ENCODE peak calls at places on chromosomes 6 and 20, in five cellular contexts. F is NCI-H524; P is activated CD4-positive, CD25-positive, alpha-beta regulatory T cell; C is suprapubic skin; H is AG08395. S is an unnamed sample.

GRCh38 chr6:4929319-4929718 is 74.5 kb downstream of the RPP40 start:
- DNase-seq in P (no peak), H (no peak), C (no peak), F (no peak), S (no peak)

GRCh38 chr6:34583461-34583860 is 27.3 kb upstream of the SPDEF start:
- DNase-seq in F (no peak), H (no peak), P (no peak), C (no peak), S (no peak)

GRCh38 chr6:35185302-35185681 is 28.5 kb upstream of the SCUBE3 start:
- DNase-seq in F (no peak), P (no peak), C (no peak), H (peak; percentile 48), S (no peak)

GRCh38 chr20:4546786-4547185 is 174.9 kb upstream of the PRND start:
- DNase-seq in C (no peak), F (no peak), P (no peak), H (peak; percentile 83), S (peak; percentile 62)

GRCh38 chr20:10469599-10469998 is 34.5 kb downstream of the SLX4IP start:
- DNase-seq in H (peak; percentile 67), P (no peak), F (peak; percentile 68), C (no peak), S (peak; percentile 81)

GRCh38 chr20:22904411-22904810 is 130.7 kb upstream of the SSTR4 start:
- DNase-seq in H (peak; percentile 25), C (no peak), P (no peak), F (no peak), S (no peak)

GRCh38 chr20:35972445-35972844 is 4.1 kb downstream of the CNBD2 start:
- DNase-seq in H (no peak), F (peak; percentile 98), C (no peak), P (no peak), S (peak; percentile 59)

GRCh38 chr6:16168121-16168520 is 39.2 kb downstream of the MYLIP start:
- DNase-seq in C (no peak), F (no peak), H (no peak), P (no peak), S (no peak)

GRCh38 chr6:168180548-168181011 is 101.6 kb upstream of the FRMD1 start:
- DNase-seq in P (no peak), H (no peak), C (peak; percentile 48), F (no peak), S (no peak)

GRCh38 chr6:8237668-8238067 is 135.3 kb upstream of the EEF1E1 start:
- DNase-seq in F (no peak), H (no peak), P (no peak), C (no peak), S (no peak)

GRCh38 chr20:18005170-18005989 is 36.6 kb downstream of the MGME1 start:
- DNase-seq in P (no peak), H (no peak), C (no peak), F (no peak), S (no peak)

GRCh38 chr20:54984104-54984448 is 508.7 kb downstream of the DOK5 start:
- DNase-seq in P (no peak), F (no peak), H (no peak), C (no peak), S (no peak)

GRCh38 chr20:48571945-48572589 is 255.7 kb downstream of the PREX1 start:
- DNase-seq in F (no peak), P (no peak), C (no peak), H (no peak), S (no peak)

GRCh38 chr6:145015739-145016558 is 719.4 kb downstream of the EPM2A start:
- DNase-seq in F (no peak), H (peak; percentile 91), C (no peak), P (no peak), S (peak; percentile 58)

GRCh38 chr6:130423044-130423443 is 57.2 kb downstream of the TMEM200A start:
- DNase-seq in C (no peak), P (no peak), H (no peak), F (no peak), S (no peak)

GRCh38 chr20:40720826-40721225 is 31.8 kb upstream of the MAFB start:
- DNase-seq in F (no peak), P (no peak), H (no peak), C (no peak), S (no peak)

GRCh38 chr6:686528-686927 is 6.4 kb downstream of the EXOC2 start:
- DNase-seq in C (no peak), F (no peak), P (no peak), H (peak; percentile 17), S (no peak)

GRCh38 chr6:169098136-169098535 is 155.5 kb downstream of the THBS2 start:
- DNase-seq in H (no peak), P (no peak), C (no peak), F (no peak), S (no peak)

GRCh38 chr6:11094411-11094851 is 797 bp downstream of the SMIM13 start:
- DNase-seq in H (peak; percentile 59), C (no peak), P (no peak), F (no peak), S (peak; percentile 28)

GRCh38 chr6:72709436-72709835 is 87.6 kb downstream of the KCNQ5 start:
- DNase-seq in H (no peak), C (no peak), P (no peak), F (no peak), S (no peak)

GRCh38 chr6:28488916-28489365 is 26.7 kb downstream of the GPX6 start:
- DNase-seq in F (peak; percentile 21), P (no peak), C (no peak), H (peak; percentile 15), S (peak; percentile 47)

GRCh38 chr20:41171736-41172295 is 34.5 kb downstream of the PLCG1 start:
- DNase-seq in F (no peak), H (no peak), P (no peak), C (peak; percentile 21), S (no peak)

GRCh38 chr6:6811151-6812002 is 222.9 kb downstream of the LY86 start:
- DNase-seq in P (no peak), F (no peak), C (no peak), H (peak; percentile 64), S (peak; percentile 86)

GRCh38 chr20:50385733-50386640 is 124.2 kb upstream of the PTPN1 start:
- DNase-seq in H (no peak), P (peak; percentile 8), C (no peak), F (no peak), S (peak; percentile 61)

GRCh38 chr6:79868098-79868722 is 79.1 kb downstream of the ELOVL4 start:
- DNase-seq in H (peak; percentile 71), C (no peak), P (no peak), F (peak; percentile 64), S (peak; percentile 76)